ENCODE peak calls at places on chromosomes 3 and 15, in seven cellular contexts. I, R, J, V, P, B and W are unnamed samples.

GRCh38 chr3:190696777-190697501 is 165.6 kb downstream of the GMNC start:
- DNase-seq in P (peak), V (no peak), I (no peak), J (no peak), B (no peak), R (no peak), W (no peak)

GRCh38 chr15:101445562-101446526 is 43.7 kb downstream of the PCSK6 start:
- DNase-seq in P (peak), R (peak), V (no peak), J (no peak), B (no peak), I (no peak), W (no peak)

GRCh38 chr3:126557761-126558160 is 971 bp downstream of the C3orf22 start:
- DNase-seq in I (peak), B (no peak), J (peak), V (no peak), P (no peak), R (no peak), W (peak)

GRCh38 chr15:78260489-78260888 is 3.9 kb upstream of the DNAJA4 start:
- DNase-seq in P (no peak), R (no peak), I (no peak), V (no peak), B (no peak), J (no peak), W (peak)

GRCh38 chr15:57440799-57441198 is 64.5 kb downstream of the CGNL1 start:
- DNase-seq in V (no peak), B (no peak), R (no peak), P (no peak), J (no peak), I (no peak), W (no peak)

GRCh38 chr3:174397848-174398247 is 461.3 kb upstream of the NAALADL2 start:
- DNase-seq in P (peak), I (no peak), J (no peak), B (no peak), V (no peak), R (no peak), W (no peak)

GRCh38 chr15:48389701-48390143 is 58.5 kb downstream of the DUT start:
- DNase-seq in I (no peak), B (no peak), P (no peak), V (no peak), J (no peak), R (no peak), W (no peak)

GRCh38 chr15:39834256-39834655 is 51.6 kb upstream of the FSIP1 start:
- DNase-seq in I (no peak), P (peak), R (no peak), J (no peak), B (no peak), V (no peak), W (no peak)

GRCh38 chr3:11720220-11721113 is 76.8 kb upstream of the VGLL4 start:
- DNase-seq in I (peak), P (peak), R (peak), B (peak), V (peak), J (peak), W (peak)

GRCh38 chr15:100330221-100330620 is 11.6 kb downstream of the ADAMTS17 start:
- DNase-seq in V (no peak), B (no peak), J (no peak), R (no peak), P (no peak), I (no peak), W (no peak)

GRCh38 chr3:11250902-11251806 is 21.0 kb upstream of the ATG7 start:
- DNase-seq in J (no peak), V (no peak), P (no peak), B (no peak), R (no peak), I (no peak), W (no peak)

GRCh38 chr3:105598047-105598796 is 231.5 kb downstream of the ALCAM start:
- DNase-seq in P (peak), B (no peak), I (no peak), J (no peak), V (no peak), R (no peak), W (no peak)

GRCh38 chr3:50008931-50009330 is 69.0 kb downstream of the RBM6 start:
- DNase-seq in B (no peak), P (peak), V (no peak), J (no peak), I (no peak), R (no peak), W (no peak)

GRCh38 chr15:38085104-38085503 is 150.7 kb downstream of the TMCO5A start:
- DNase-seq in V (no peak), R (no peak), I (no peak), P (no peak), B (no peak), J (no peak), W (no peak)

GRCh38 chr3:38137615-38138346 is 680 bp upstream of the MYD88 start:
- DNase-seq in J (peak), P (no peak), I (no peak), V (no peak), B (no peak), R (no peak), W (peak)

GRCh38 chr3:43691120-43692002 is 623 bp downstream of the ABHD5 start:
- DNase-seq in R (peak), J (peak), P (no peak), B (peak), V (peak), I (peak), W (peak)

GRCh38 chr3:8968375-8968882 is 5.2 kb upstream of the RAD18 start:
- DNase-seq in B (no peak), I (no peak), R (no peak), J (no peak), V (no peak), P (no peak), W (no peak)

GRCh38 chr3:30167511-30168135 is 438.8 kb upstream of the TGFBR2 start:
- DNase-seq in B (no peak), R (no peak), V (no peak), J (no peak), P (peak), I (no peak), W (peak)

GRCh38 chr3:141405025-141405424 is 36.7 kb downstream of the ZBTB38 start:
- DNase-seq in J (no peak), I (no peak), P (peak), V (no peak), R (no peak), B (no peak), W (no peak)

GRCh38 chr3:14877404-14877803 is 58.6 kb downstream of the FGD5 start:
- DNase-seq in V (no peak), B (no peak), P (no peak), I (no peak), R (no peak), J (no peak), W (peak)

GRCh38 chr3:100402150-100402706 is 889 bp downstream of the LNP1 start:
- DNase-seq in V (no peak), B (no peak), J (no peak), I (no peak), R (no peak), P (peak), W (no peak)

GRCh38 chr15:76199106-76200082 is 111.9 kb downstream of the ETFA start:
- DNase-seq in I (peak), R (peak), J (no peak), V (no peak), B (peak), P (peak), W (peak)

GRCh38 chr3:185052631-185053030 is 100.2 kb downstream of the C3orf70 start:
- DNase-seq in I (no peak), B (no peak), J (no peak), V (no peak), R (no peak), P (no peak), W (no peak)

GRCh38 chr3:123733805-123734526 is 149.1 kb upstream of the HACD2 start:
- DNase-seq in B (no peak), J (no peak), I (no peak), V (no peak), P (peak), R (no peak), W (no peak)

GRCh38 chr3:9122732-9123364 is 126.6 kb downstream of the SRGAP3 start:
- DNase-seq in P (no peak), B (no peak), V (no peak), J (no peak), R (no peak), I (no peak), W (no peak)

GRCh38 chr3:142929109-142929508 is 34.4 kb downstream of the PAQR9 start:
- DNase-seq in B (no peak), V (peak), J (no peak), R (peak), P (no peak), I (peak), W (peak)

GRCh38 chr15:55197719-55198118 is 978 bp upstream of the RSL24D1 start:
- DNase-seq in B (no peak), J (no peak), R (no peak), P (no peak), V (no peak), I (no peak), W (no peak)

GRCh38 chr3:153026026-153026425 is 136.0 kb upstream of the RAP2B start:
- DNase-seq in P (peak), V (no peak), I (no peak), R (no peak), J (no peak), B (no peak), W (no peak)

GRCh38 chr3:134934933-134935332 is 139.9 kb downstream of the EPHB1 start:
- DNase-seq in J (no peak), V (no peak), B (no peak), I (no peak), R (no peak), P (no peak), W (no peak)

GRCh38 chr3:139988472-139988871 is 53.5 kb downstream of the CLSTN2 start:
- DNase-seq in V (no peak), J (no peak), I (no peak), P (no peak), B (no peak), R (no peak), W (no peak)

GRCh38 chr3:48984648-48985047 is 5.4 kb upstream of the P4HTM start:
- DNase-seq in V (no peak), R (no peak), I (no peak), B (no peak), P (no peak), J (no peak), W (no peak)

GRCh38 chr3:97510795-97511194 is 253.8 kb upstream of the ARL6 start:
- DNase-seq in B (no peak), I (no peak), J (no peak), P (no peak), V (no peak), R (no peak), W (no peak)

GRCh38 chr3:13261908-13262307 is 158.2 kb downstream of the NUP210 start:
- DNase-seq in P (no peak), I (no peak), B (no peak), V (no peak), J (no peak), R (no peak), W (no peak)

GRCh38 chr3:135779590-135780235 is 185.8 kb upstream of the PPP2R3A start:
- DNase-seq in R (no peak), P (no peak), B (no peak), J (no peak), I (no peak), V (no peak), W (no peak)

GRCh38 chr3:177610677-177611654 is 413.7 kb upstream of the TBL1XR1 start:
- DNase-seq in B (no peak), J (peak), V (peak), R (no peak), P (no peak), I (no peak), W (no peak)

GRCh38 chr15:72758195-72758594 is 25.4 kb downstream of the ADPGK start:
- DNase-seq in I (no peak), P (peak), B (no peak), R (no peak), V (no peak), J (no peak), W (no peak)

GRCh38 chr3:27166888-27167287 is 202.3 kb downstream of the NEK10 start:
- DNase-seq in V (no peak), B (no peak), J (no peak), P (peak), I (no peak), R (no peak), W (no peak)

GRCh38 chr15:49288411-49288810 is 118.4 kb downstream of the GALK2 start:
- DNase-seq in J (no peak), B (no peak), P (no peak), R (no peak), V (no peak), I (no peak), W (no peak)

GRCh38 chr3:50617911-50618481 is 1.0 kb downstream of the MAPKAPK3 start:
- DNase-seq in I (no peak), V (no peak), J (no peak), P (no peak), R (peak), B (no peak), W (no peak)

GRCh38 chr15:90954712-90955671 is at the start of gene RCCD1:
- DNase-seq in B (peak), R (peak), P (peak), V (peak), J (peak), I (peak), W (peak)

GRCh38 chr15:90955911-90956310 is 1.2 kb downstream of the RCCD1 start:
- DNase-seq in J (no peak), I (no peak), V (peak), P (no peak), R (no peak), B (no peak), W (no peak)

GRCh38 chr15:90952901-90953677 is 1.6 kb upstream of the RCCD1 start:
- DNase-seq in P (no peak), R (no peak), B (no peak), J (no peak), V (no peak), I (no peak), W (peak)

GRCh38 chr15:90956551-90957104 is 1.9 kb downstream of the RCCD1 start:
- DNase-seq in P (peak), V (peak), R (peak), B (peak), J (peak), I (peak), W (peak)

DNA sequence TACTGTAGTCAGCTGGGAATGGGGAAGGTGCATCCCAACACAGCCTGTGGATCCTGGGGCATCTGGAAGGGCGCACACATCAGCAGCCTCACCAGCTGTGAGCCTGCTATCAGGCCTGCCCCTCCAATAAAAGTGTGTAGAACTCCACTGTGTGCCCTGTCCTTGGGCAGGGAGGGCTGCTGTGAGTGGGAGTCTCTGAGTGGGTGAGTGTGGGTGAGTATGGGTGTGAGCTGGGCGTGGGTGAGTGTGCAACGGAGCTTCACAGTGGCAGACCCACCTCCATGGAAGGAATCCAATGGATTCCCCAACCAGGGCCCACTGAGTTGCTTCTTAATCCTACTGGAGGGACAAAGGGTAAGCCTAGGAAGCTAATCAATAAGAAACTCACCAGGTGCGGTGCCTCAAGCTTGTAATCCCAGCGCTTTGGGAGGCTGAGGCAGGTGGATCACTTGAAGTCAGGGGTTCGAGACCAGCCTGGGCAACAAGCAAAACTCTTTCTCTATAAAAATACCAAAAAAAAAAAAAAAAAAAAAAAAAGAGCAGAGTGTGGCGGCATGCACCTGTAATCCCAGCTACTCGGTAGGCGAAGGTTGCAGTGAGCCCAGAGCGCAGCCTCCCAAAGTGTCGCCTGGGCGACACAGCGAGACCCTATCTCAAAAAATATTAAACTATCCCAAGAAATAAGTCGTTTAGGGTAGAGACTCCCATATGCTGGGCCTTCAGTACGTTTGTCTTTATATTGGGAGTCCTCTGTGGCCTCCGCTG is 555 bp upstream of the RCCD1 start:
- DNase-seq in J (no peak), P (no peak), I (no peak), R (no peak), V (no peak), B (no peak), W (peak)
- H3K4me3 ChIP-seq in J (peak), P (no peak), I (no peak), R (peak), V (peak), B (peak), W (no peak)

GRCh38 chr15:90305932-90306331 is 40.5 kb downstream of the NGRN start:
- DNase-seq in B (no peak), P (no peak), J (no peak), I (no peak), V (no peak), R (no peak), W (no peak)

GRCh38 chr15:90296996-90297395 is 31.5 kb downstream of the NGRN start:
- DNase-seq in I (no peak), P (no peak), B (no peak), J (no peak), V (no peak), R (no peak), W (no peak)

GRCh38 chr15:90300541-90300940 is 35.1 kb downstream of the NGRN start:
- DNase-seq in P (no peak), B (no peak), I (peak), V (no peak), J (no peak), R (no peak), W (no peak)

GRCh38 chr15:90301901-90302300 is 36.4 kb downstream of the NGRN start:
- DNase-seq in B (no peak), J (no peak), V (no peak), R (no peak), I (no peak), P (no peak), W (no peak)

GRCh38 chr15:90300988-90301715 is 35.7 kb downstream of the NGRN start:
- DNase-seq in I (peak), B (peak), J (peak), R (peak), V (no peak), P (no peak), W (peak)
- H3K4me3 ChIP-seq in I (no peak), B (no peak), J (no peak), R (no peak), V (no peak), P (no peak), W (no peak)

DNA sequence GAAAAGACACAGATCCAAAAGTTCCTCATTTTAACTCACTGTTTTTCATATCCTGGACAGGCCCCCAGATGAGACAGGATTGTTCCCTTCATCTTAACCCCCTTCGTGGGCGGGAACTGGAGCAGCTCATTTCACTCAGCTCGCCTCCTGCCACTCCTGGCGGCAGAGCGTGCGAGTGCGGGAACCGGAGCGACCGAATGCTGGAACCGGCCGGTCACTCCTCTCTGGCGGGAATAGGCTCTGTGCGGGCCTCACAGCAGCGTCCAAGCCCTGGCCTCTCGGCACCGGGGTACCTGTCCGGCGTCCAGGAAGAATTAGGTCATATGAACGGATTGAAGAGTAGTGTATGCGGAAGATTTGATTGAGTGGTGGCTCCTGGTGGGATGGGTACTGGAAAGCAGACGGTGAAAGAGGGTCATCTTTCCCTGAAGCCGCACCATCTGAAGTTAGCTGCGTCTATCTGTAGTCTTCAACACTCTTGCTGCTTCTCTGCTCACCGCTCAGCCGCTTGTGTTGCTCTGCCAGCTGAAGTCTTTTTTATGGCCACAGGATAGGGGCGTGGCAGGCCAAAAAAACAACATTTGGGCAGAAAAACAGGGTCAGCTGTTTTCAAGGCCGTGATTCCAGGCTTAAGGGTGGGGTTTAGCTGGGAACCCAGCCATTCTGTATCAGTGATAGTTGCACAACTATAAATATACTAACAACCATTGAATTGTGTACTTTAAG is 42.3 kb upstream of the FXR1 start:
- DNase-seq in J (no peak), R (peak), I (peak), P (no peak), B (peak), V (peak), W (peak)
- H3K4me3 ChIP-seq in J (no peak), R (peak), I (peak), P (peak), B (peak), V (peak), W (no peak)

DNA sequence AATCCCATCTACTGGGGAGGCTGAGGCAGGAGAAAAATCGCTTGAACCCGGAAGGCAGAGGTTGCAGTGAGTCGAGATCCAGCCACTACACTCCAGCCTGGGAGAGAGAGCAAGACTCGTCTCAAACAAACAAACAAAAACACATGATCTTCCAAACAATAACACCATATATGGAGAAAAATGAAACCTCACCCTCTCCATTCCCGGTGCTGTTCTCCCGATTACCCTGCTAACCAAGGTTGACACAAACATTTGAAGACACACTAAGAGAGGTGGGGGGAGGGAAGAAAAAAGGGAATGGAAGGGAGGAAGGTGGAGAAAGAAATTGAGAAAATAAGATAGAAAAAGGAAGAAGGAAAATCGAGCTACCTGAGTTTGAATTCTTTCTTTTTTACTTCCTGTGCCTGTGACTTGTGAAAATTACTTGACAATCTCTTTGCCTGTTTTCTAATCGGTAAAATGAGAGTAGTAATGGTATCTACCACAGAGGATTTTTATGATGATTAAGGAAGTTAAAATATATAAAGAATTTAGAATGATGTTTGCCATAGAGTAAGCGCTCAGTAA is 1.1 kb upstream of the PLSCR2 start:
- DNase-seq in B (no peak), I (no peak), R (no peak), P (no peak), J (no peak), V (no peak), W (no peak)
- H3K4me3 ChIP-seq in B (no peak), I (no peak), R (no peak), P (no peak), J (no peak), V (peak), W (no peak)

DNA sequence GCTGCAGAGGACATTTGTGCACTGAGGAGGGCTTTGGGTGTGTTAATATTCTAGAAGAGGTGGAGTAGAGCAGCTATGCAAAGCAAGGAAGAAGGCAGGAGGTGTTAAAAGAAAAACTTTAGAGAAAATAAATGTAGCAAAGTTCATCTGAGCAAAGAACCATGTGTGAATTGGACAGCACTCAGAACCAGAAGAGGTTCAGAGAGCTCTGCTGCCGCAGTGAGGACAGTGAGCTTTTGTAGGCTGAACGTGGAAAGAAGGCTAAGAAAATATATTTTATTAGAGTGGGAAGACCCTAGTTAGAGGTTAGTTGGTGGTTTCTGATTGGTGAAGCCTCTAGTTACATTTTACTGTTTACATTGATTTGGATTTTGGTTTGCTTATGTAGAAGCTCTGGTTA is 50.7 kb downstream of the ST6GAL1 start:
- DNase-seq in J (no peak), B (no peak), R (no peak), V (no peak), I (no peak), P (no peak), W (no peak)
- H3K4me3 ChIP-seq in J (no peak), B (no peak), R (no peak), V (no peak), I (no peak), P (no peak), W (no peak)